ENCODE peak calls at places on chromosome 11, in nine cellular contexts. L is HepG2, I is fibroblast of lung, V is PC-3, B is K562, P is endothelial cell of umbilical vein, F is neural progenitor cell, A is mammary epithelial cell, X is HCT116. Q is an unnamed sample.

GRCh38 chr11:844693-845644 is 2.3 kb downstream of the TSPAN4 start:
- DNase-seq in L (peak), I (peak), V (peak), B (peak), P (peak), F (peak), A (no peak), X (no peak), Q (peak)

GRCh38 chr11:15622231-15622890 is 507.6 kb downstream of the INSC start:
- DNase-seq in L (no peak), I (no peak), V (no peak), B (no peak), P (no peak), F (peak), A (no peak), X (no peak), Q (no peak)

GRCh38 chr11:75301131-75301530 is 50.3 kb downstream of the ARRB1 start:
- DNase-seq in L (no peak), I (no peak), V (no peak), B (no peak), P (no peak), F (no peak), A (no peak), X (no peak), Q (no peak)

GRCh38 chr11:42239102-42239501 is 779.6 kb upstream of the LRRC4C start:
- DNase-seq in L (no peak), I (peak), V (peak), B (no peak), P (no peak), F (no peak), A (peak), X (no peak), Q (peak)

GRCh38 chr11:1260023-1260501 is 37.2 kb downstream of the MUC5B start:
- DNase-seq in L (peak), I (no peak), V (peak), B (peak), P (no peak), F (no peak), A (no peak), X (peak), Q (no peak)

GRCh38 chr11:86214710-86215109 is 29.8 kb upstream of the EED start:
- DNase-seq in L (no peak), I (no peak), V (peak), B (no peak), P (no peak), F (no peak), A (peak), X (no peak), Q (no peak)

GRCh38 chr11:8266246-8267241 is 2.9 kb upstream of the LMO1 start:
- DNase-seq in L (no peak), I (no peak), V (no peak), B (no peak), P (no peak), F (no peak), A (no peak), X (no peak), Q (no peak)

GRCh38 chr11:119764108-119764874 is 35.3 kb upstream of the NECTIN1 start:
- DNase-seq in L (no peak), I (peak), V (no peak), B (no peak), P (no peak), F (peak), A (peak), X (no peak), Q (peak)

GRCh38 chr11:76296731-76297130 is 84.2 kb downstream of the THAP12 start:
- DNase-seq in L (no peak), I (no peak), V (no peak), B (no peak), P (no peak), F (no peak), A (no peak), X (no peak), Q (no peak)

GRCh38 chr11:1733716-1734351 is 16.6 kb downstream of the IFITM10 start:
- DNase-seq in L (no peak), I (no peak), V (no peak), B (no peak), P (no peak), F (no peak), A (peak), X (no peak), Q (no peak)

GRCh38 chr11:116169776-116170175 is 603.0 kb downstream of the BUD13 start:
- DNase-seq in L (no peak), I (no peak), V (no peak), B (no peak), P (no peak), F (no peak), A (no peak), X (no peak), Q (no peak)

GRCh38 chr11:82176945-82177344 is 556.7 kb downstream of the FAM181B start:
- DNase-seq in L (no peak), I (no peak), V (no peak), B (no peak), P (no peak), F (no peak), A (no peak), X (no peak), Q (no peak)

GRCh38 chr11:16737860-16738197 is 618 bp upstream of the C11orf58 start:
- DNase-seq in L (peak), I (peak), V (no peak), B (no peak), P (no peak), F (peak), A (no peak), X (peak), Q (no peak)

GRCh38 chr11:16862733-16863132 is 124.3 kb downstream of the C11orf58 start:
- DNase-seq in L (no peak), I (no peak), V (no peak), B (no peak), P (no peak), F (no peak), A (peak), X (no peak), Q (no peak)

GRCh38 chr11:62324738-62325556 is 12.3 kb upstream of the ASRGL1 start:
- DNase-seq in L (peak), I (no peak), V (peak), B (peak), P (peak), F (peak), A (peak), X (peak), Q (no peak)

GRCh38 chr11:111306321-111306720 is 8.0 kb downstream of the POU2AF3 start:
- DNase-seq in L (no peak), I (no peak), V (no peak), B (no peak), P (no peak), F (no peak), A (no peak), X (no peak), Q (no peak)

GRCh38 chr11:131583823-131584222 is 213.4 kb downstream of the NTM start:
- DNase-seq in L (no peak), I (no peak), V (no peak), B (no peak), P (no peak), F (no peak), A (no peak), X (no peak), Q (no peak)

GRCh38 chr11:58963551-58964075 is 24.3 kb downstream of the GLYATL1 start:
- DNase-seq in L (no peak), I (peak), V (no peak), B (no peak), P (no peak), F (peak), A (peak), X (no peak), Q (peak)

GRCh38 chr11:58965246-58965985 is 26.1 kb downstream of the GLYATL1 start:
- DNase-seq in L (no peak), I (peak), V (no peak), B (no peak), P (no peak), F (no peak), A (peak), X (no peak), Q (peak)

GRCh38 chr11:58968251-58968711 is 29.0 kb downstream of the GLYATL1 start:
- DNase-seq in L (no peak), I (no peak), V (no peak), B (no peak), P (no peak), F (peak), A (peak), X (no peak), Q (no peak)
- H3K4me2 ChIP-seq in L (no peak), I (no peak), V (no peak), B (no peak), P (no peak), F (peak), A (peak), X (no peak), Q (peak)

GRCh38 chr11:74288161-74288560 is 23.3 kb downstream of the P4HA3 start:
- DNase-seq in L (no peak), I (peak), V (peak), B (no peak), P (peak), F (no peak), A (peak), X (no peak), Q (peak)

GRCh38 chr11:74282863-74283484 is 28.5 kb downstream of the P4HA3 start:
- DNase-seq in L (no peak), I (no peak), V (no peak), B (no peak), P (no peak), F (peak), A (no peak), X (no peak), Q (no peak)

GRCh38 chr11:74283580-74284180 is 27.8 kb downstream of the P4HA3 start:
- DNase-seq in L (no peak), I (no peak), V (peak), B (no peak), P (no peak), F (no peak), A (no peak), X (no peak), Q (no peak)

GRCh38 chr11:74284466-74284865 is 27.0 kb downstream of the P4HA3 start:
- DNase-seq in L (no peak), I (no peak), V (no peak), B (no peak), P (no peak), F (no peak), A (no peak), X (no peak), Q (no peak)

GRCh38 chr11:74288911-74289310 is 22.5 kb downstream of the P4HA3 start:
- DNase-seq in L (no peak), I (peak), V (no peak), B (no peak), P (peak), F (no peak), A (no peak), X (no peak), Q (peak)
- H3K9ac ChIP-seq in L (no peak), I (no peak), V (peak), B (no peak), P (peak), F (no peak), A (no peak), X (no peak), Q (peak)

GRCh38 chr11:69865707-69866106 is 46.5 kb upstream of the FGF3 start:
- DNase-seq in L (no peak), I (no peak), V (no peak), B (no peak), P (no peak), F (no peak), A (no peak), X (no peak), Q (no peak)
- TF ChIP-seq EZH2 in L (no peak), I (no peak), V (no peak), B (no peak), P (no peak), F (no peak), A (no peak), X (no peak), Q (no peak)

GRCh38 chr11:128564642-128565245 is 22.6 kb downstream of the ETS1 start:
- DNase-seq in L (no peak), I (no peak), V (no peak), B (no peak), P (no peak), F (no peak), A (no peak), X (no peak), Q (no peak)
- H3K4me2 ChIP-seq in L (no peak), I (no peak), V (no peak), B (no peak), P (no peak), F (no peak), A (no peak), X (no peak), Q (no peak)

DNA sequence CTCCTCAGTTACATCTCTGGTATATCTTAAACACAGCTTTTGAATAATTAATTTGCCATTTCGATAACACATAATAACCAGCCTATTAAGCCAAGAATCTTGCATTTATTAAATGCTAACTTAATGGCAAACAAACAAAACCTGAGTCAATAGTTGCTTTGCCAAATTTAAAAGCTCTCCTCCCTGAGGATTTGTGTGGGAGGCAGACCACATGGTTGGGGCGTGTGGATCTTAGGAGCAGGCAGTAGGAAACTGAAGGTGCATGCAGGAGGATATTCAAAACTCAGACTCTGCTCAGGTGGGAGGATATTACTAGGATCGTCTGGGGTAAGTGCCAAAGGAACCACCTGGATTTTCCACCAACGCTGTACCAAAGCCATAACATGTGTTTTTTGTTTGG is 17.8 kb upstream of the FJX1 start:
- DNase-seq in L (no peak), I (no peak), V (no peak), B (no peak), P (no peak), F (no peak), A (no peak), X (no peak), Q (no peak)
- H3K9ac ChIP-seq in L (no peak), I (no peak), V (no peak), B (no peak), P (no peak), F (no peak), A (no peak), X (no peak), Q (no peak)

GRCh38 chr11:69642913-69643632 is 2.1 kb downstream of the CCND1 start:
- DNase-seq in L (peak), I (peak), V (peak), B (peak), P (peak), F (peak), A (peak), X (no peak), Q (peak)
- TF ChIP-seq EZH2 in L (no peak), I (no peak), V (no peak), B (no peak), P (no peak), F (no peak), A (no peak), X (no peak), Q (no peak)